ENCODE peak calls at places on chromosomes 2 and 18, in five cellular contexts. One of them, this sample, is unnamed.
A peak's percentile ranks its signal among the peaks of the same experiment; 100 is the strongest.

GRCh38 chr2:101162561-101163330 is 11.6 kb upstream of the TBC1D8 start:
- DNase-seq in HCT116: no peak
- DNase-seq in heart right ventricle: no peak
- DNase-seq in ovary: no peak
- DNase-seq in AG10803: no peak
- DNase-seq in this sample: no peak

GRCh38 chr2:73035899-73036778 is 35.4 kb downstream of the SFXN5 start:
- DNase-seq in HCT116: peak; percentile 16
- DNase-seq in heart right ventricle: no peak
- DNase-seq in ovary: no peak
- DNase-seq in AG10803: no peak
- DNase-seq in this sample: no peak

GRCh38 chr2:234435836-234436481 is 60.9 kb downstream of the ARL4C start:
- DNase-seq in HCT116: no peak
- DNase-seq in heart right ventricle: no peak
- DNase-seq in ovary: no peak
- DNase-seq in AG10803: peak; percentile 34
- DNase-seq in this sample: no peak

GRCh38 chr2:172430671-172431070 is 3.3 kb downstream of the ITGA6 start:
- DNase-seq in HCT116: peak; percentile 78
- DNase-seq in heart right ventricle: no peak
- DNase-seq in ovary: no peak
- DNase-seq in AG10803: no peak
- DNase-seq in this sample: no peak

GRCh38 chr2:25726511-25726910 is 53.1 kb upstream of the DTNB start:
- DNase-seq in HCT116: no peak
- DNase-seq in heart right ventricle: no peak
- DNase-seq in ovary: no peak
- DNase-seq in AG10803: no peak
- DNase-seq in this sample: no peak

GRCh38 chr2:197309369-197310231 is 980 bp downstream of the ANKRD44 start:
- DNase-seq in HCT116: no peak
- DNase-seq in heart right ventricle: peak; percentile 22
- DNase-seq in ovary: peak; percentile 31
- DNase-seq in AG10803: no peak
- DNase-seq in this sample: no peak

GRCh38 chr2:196214156-196214555 is 42.8 kb upstream of the STK17B start:
- DNase-seq in HCT116: no peak
- DNase-seq in heart right ventricle: no peak
- DNase-seq in ovary: no peak
- DNase-seq in AG10803: no peak
- DNase-seq in this sample: no peak

GRCh38 chr2:43372386-43373081 is 146.1 kb upstream of the ZFP36L2 start:
- DNase-seq in HCT116: no peak
- DNase-seq in heart right ventricle: no peak
- DNase-seq in ovary: no peak
- DNase-seq in AG10803: no peak
- DNase-seq in this sample: no peak

GRCh38 chr18:10453885-10454772 is at the start of gene APCDD1:
- DNase-seq in HCT116: no peak
- DNase-seq in heart right ventricle: peak; percentile 67
- DNase-seq in ovary: peak; percentile 92
- DNase-seq in AG10803: no peak
- DNase-seq in this sample: no peak

GRCh38 chr2:210630904-210631560 is 74.6 kb downstream of the CPS1 start:
- DNase-seq in HCT116: no peak
- DNase-seq in heart right ventricle: no peak
- DNase-seq in ovary: no peak
- DNase-seq in AG10803: no peak
- DNase-seq in this sample: no peak

GRCh38 chr2:200255549-200255948 is 50.9 kb upstream of the SPATS2L start:
- DNase-seq in HCT116: no peak
- DNase-seq in heart right ventricle: no peak
- DNase-seq in ovary: no peak
- DNase-seq in AG10803: no peak
- DNase-seq in this sample: no peak

GRCh38 chr18:28086530-28087172 is 90.3 kb downstream of the CDH2 start:
- DNase-seq in HCT116: no peak
- DNase-seq in heart right ventricle: no peak
- DNase-seq in ovary: no peak
- DNase-seq in AG10803: peak; percentile 71
- DNase-seq in this sample: peak; percentile 60

GRCh38 chr2:234960091-234961088 is 8.6 kb downstream of the SH3BP4 start:
- DNase-seq in HCT116: no peak
- DNase-seq in heart right ventricle: peak; percentile 35
- DNase-seq in ovary: peak; percentile 1
- DNase-seq in AG10803: peak; percentile 77
- DNase-seq in this sample: peak; percentile 26

GRCh38 chr2:28835787-28836186 is 25.2 kb downstream of the SPDYA start:
- DNase-seq in HCT116: no peak
- DNase-seq in heart right ventricle: no peak
- DNase-seq in ovary: no peak
- DNase-seq in AG10803: no peak
- DNase-seq in this sample: no peak

GRCh38 chr18:63148449-63149199 is 170.9 kb downstream of the BCL2 start:
- DNase-seq in HCT116: no peak
- DNase-seq in heart right ventricle: no peak
- DNase-seq in ovary: peak; percentile 67
- DNase-seq in AG10803: peak; percentile 91
- DNase-seq in this sample: peak; percentile 69

GRCh38 chr2:11658623-11659475 is 11.1 kb downstream of the NTSR2 start:
- DNase-seq in HCT116: no peak
- DNase-seq in heart right ventricle: no peak
- DNase-seq in ovary: no peak
- DNase-seq in AG10803: no peak
- DNase-seq in this sample: no peak

GRCh38 chr2:80050246-80050645 is 254.3 kb downstream of the LRRTM1 start:
- DNase-seq in HCT116: no peak
- DNase-seq in heart right ventricle: no peak
- DNase-seq in ovary: no peak
- DNase-seq in AG10803: no peak
- DNase-seq in this sample: no peak

GRCh38 chr2:150699208-150699607 is 211.7 kb upstream of the RND3 start:
- DNase-seq in HCT116: no peak
- DNase-seq in heart right ventricle: no peak
- DNase-seq in ovary: no peak
- DNase-seq in AG10803: no peak
- DNase-seq in this sample: no peak

GRCh38 chr2:234341332-234341985 is 155.4 kb downstream of the ARL4C start:
- DNase-seq in HCT116: no peak
- DNase-seq in heart right ventricle: no peak
- DNase-seq in ovary: no peak
- DNase-seq in AG10803: peak; percentile 97
- DNase-seq in this sample: no peak

GRCh38 chr2:37526323-37526722 is 145.1 kb downstream of the CDC42EP3 start:
- DNase-seq in HCT116: no peak
- DNase-seq in heart right ventricle: no peak
- DNase-seq in ovary: no peak
- DNase-seq in AG10803: no peak
- DNase-seq in this sample: peak; percentile 44

GRCh38 chr2:64837925-64838641 is 151.1 kb upstream of the SLC1A4 start:
- DNase-seq in HCT116: peak; percentile 66
- DNase-seq in heart right ventricle: peak; percentile 21
- DNase-seq in ovary: no peak
- DNase-seq in AG10803: peak; percentile 56
- DNase-seq in this sample: peak; percentile 91

GRCh38 chr2:196565982-196566381 is 73.5 kb upstream of the CCDC150 start:
- DNase-seq in HCT116: no peak
- DNase-seq in heart right ventricle: no peak
- DNase-seq in ovary: no peak
- DNase-seq in AG10803: no peak
- DNase-seq in this sample: no peak

GRCh38 chr2:12047761-12048160 is 301.3 kb downstream of the LPIN1 start:
- DNase-seq in HCT116: no peak
- DNase-seq in heart right ventricle: no peak
- DNase-seq in ovary: no peak
- DNase-seq in AG10803: no peak
- DNase-seq in this sample: no peak

GRCh38 chr2:149715005-149715592 is 127.5 kb upstream of the MMADHC start:
- DNase-seq in HCT116: peak; percentile 35
- DNase-seq in heart right ventricle: no peak
- DNase-seq in ovary: no peak
- DNase-seq in AG10803: peak; percentile 61
- DNase-seq in this sample: peak; percentile 67

GRCh38 chr2:47354013-47354816 is 48.7 kb upstream of the MSH2 start:
- DNase-seq in HCT116: no peak
- DNase-seq in heart right ventricle: no peak
- DNase-seq in ovary: no peak
- DNase-seq in AG10803: peak; percentile 17
- DNase-seq in this sample: peak; percentile 80

GRCh38 chr2:226080323-226080722 is 680.8 kb downstream of the NYAP2 start:
- DNase-seq in HCT116: no peak
- DNase-seq in heart right ventricle: no peak
- DNase-seq in ovary: no peak
- DNase-seq in AG10803: peak; percentile 74
- DNase-seq in this sample: peak; percentile 64

GRCh38 chr2:160317113-160318099 is 117.3 kb upstream of the ITGB6 start:
- DNase-seq in HCT116: no peak
- DNase-seq in heart right ventricle: peak; percentile 46
- DNase-seq in ovary: peak; percentile 62
- DNase-seq in AG10803: peak; percentile 76
- DNase-seq in this sample: peak; percentile 59

GRCh38 chr18:51197661-51198424 is at the start of gene MEX3C:
- DNase-seq in HCT116: peak; percentile 97
- DNase-seq in heart right ventricle: peak; percentile 100
- DNase-seq in ovary: peak; percentile 99
- DNase-seq in AG10803: peak; percentile 99
- DNase-seq in this sample: peak; percentile 98
- TF ChIP-seq CTCF in HCT116: peak; percentile 3
- TF ChIP-seq CTCF in heart right ventricle: no peak
- TF ChIP-seq CTCF in ovary: peak; percentile 36
- TF ChIP-seq CTCF in AG10803: peak; percentile 45
- TF ChIP-seq CTCF in this sample: peak; percentile 12

GRCh38 chr18:49621851-49622351 is 60.0 kb downstream of the LIPG start:
- DNase-seq in HCT116: no peak
- DNase-seq in heart right ventricle: no peak
- DNase-seq in ovary: no peak
- DNase-seq in AG10803: no peak
- DNase-seq in this sample: no peak

GRCh38 chr18:49618741-49619392 is 57.0 kb downstream of the LIPG start:
- DNase-seq in HCT116: no peak
- DNase-seq in heart right ventricle: no peak
- DNase-seq in ovary: no peak
- DNase-seq in AG10803: no peak
- DNase-seq in this sample: no peak

GRCh38 chr18:49621301-49621700 is 59.4 kb downstream of the LIPG start:
- DNase-seq in HCT116: no peak
- DNase-seq in heart right ventricle: no peak
- DNase-seq in ovary: no peak
- DNase-seq in AG10803: no peak
- DNase-seq in this sample: no peak

GRCh38 chr18:49617846-49618245 is 56.0 kb downstream of the LIPG start:
- DNase-seq in HCT116: no peak
- DNase-seq in heart right ventricle: no peak
- DNase-seq in ovary: no peak
- DNase-seq in AG10803: no peak
- DNase-seq in this sample: no peak

DNA sequence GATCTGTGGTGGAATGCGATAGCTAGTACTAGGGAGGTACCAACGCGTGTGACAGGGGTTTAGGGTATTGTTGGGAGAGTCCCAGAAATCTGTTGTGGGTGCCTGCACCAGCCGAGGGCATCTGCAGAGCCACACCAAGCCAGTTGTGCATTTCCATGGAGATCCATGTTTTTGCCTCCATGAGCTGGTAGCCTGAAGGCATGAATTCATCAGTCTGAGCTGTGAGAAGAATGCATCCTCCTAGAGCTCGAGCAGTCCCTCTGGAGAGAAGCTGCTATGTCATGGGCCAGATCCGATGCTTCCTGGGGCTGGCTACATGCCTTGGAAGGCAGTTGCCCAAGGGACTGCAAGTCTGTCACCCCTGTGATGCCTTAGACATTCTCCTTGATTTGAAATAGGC is 57.9 kb downstream of the LIPG start:
- DNase-seq in HCT116: no peak
- DNase-seq in heart right ventricle: no peak
- DNase-seq in ovary: no peak
- DNase-seq in AG10803: peak; percentile 6
- DNase-seq in this sample: no peak
- TF ChIP-seq CTCF in HCT116: no peak
- TF ChIP-seq CTCF in heart right ventricle: no peak
- TF ChIP-seq CTCF in ovary: no peak
- TF ChIP-seq CTCF in AG10803: no peak
- TF ChIP-seq CTCF in this sample: no peak

GRCh38 chr2:241702155-241702404 is 241 bp downstream of the ING5 start:
- DNase-seq in HCT116: no peak
- DNase-seq in heart right ventricle: no peak
- DNase-seq in ovary: no peak
- DNase-seq in AG10803: no peak
- DNase-seq in this sample: peak; percentile 69

GRCh38 chr2:241701405-241702154 is at the start of gene ING5:
- DNase-seq in HCT116: peak; percentile 77
- DNase-seq in heart right ventricle: peak; percentile 95
- DNase-seq in ovary: peak; percentile 98
- DNase-seq in AG10803: peak; percentile 92
- DNase-seq in this sample: peak; percentile 84

GRCh38 chr2:241702405-241703127 is 727 bp downstream of the ING5 start:
- DNase-seq in HCT116: peak; percentile 59
- DNase-seq in heart right ventricle: peak; percentile 76
- DNase-seq in ovary: peak; percentile 91
- DNase-seq in AG10803: peak; percentile 70
- DNase-seq in this sample: no peak

GRCh38 chr2:241701155-241701404 is 759 bp upstream of the ING5 start:
- DNase-seq in HCT116: no peak
- DNase-seq in heart right ventricle: no peak
- DNase-seq in ovary: no peak
- DNase-seq in AG10803: peak; percentile 76
- DNase-seq in this sample: peak; percentile 72

GRCh38 chr2:241703128-241703604 is 1.3 kb downstream of the ING5 start:
- DNase-seq in HCT116: no peak
- DNase-seq in heart right ventricle: no peak
- DNase-seq in ovary: peak; percentile 49
- DNase-seq in AG10803: peak; percentile 24
- DNase-seq in this sample: peak; percentile 22
- TF ChIP-seq CTCF in HCT116: no peak
- TF ChIP-seq CTCF in heart right ventricle: no peak
- TF ChIP-seq CTCF in ovary: no peak
- TF ChIP-seq CTCF in AG10803: peak; percentile 12
- TF ChIP-seq CTCF in this sample: no peak

GRCh38 chr2:24021122-24021998 is 11.5 kb downstream of the MFSD2B start:
- DNase-seq in HCT116: no peak
- DNase-seq in heart right ventricle: no peak
- DNase-seq in ovary: no peak
- DNase-seq in AG10803: no peak
- DNase-seq in this sample: no peak
- TF ChIP-seq CTCF in HCT116: peak; percentile 57
- TF ChIP-seq CTCF in heart right ventricle: no peak
- TF ChIP-seq CTCF in ovary: no peak
- TF ChIP-seq CTCF in AG10803: peak; percentile 23
- TF ChIP-seq CTCF in this sample: peak; percentile 22

DNA sequence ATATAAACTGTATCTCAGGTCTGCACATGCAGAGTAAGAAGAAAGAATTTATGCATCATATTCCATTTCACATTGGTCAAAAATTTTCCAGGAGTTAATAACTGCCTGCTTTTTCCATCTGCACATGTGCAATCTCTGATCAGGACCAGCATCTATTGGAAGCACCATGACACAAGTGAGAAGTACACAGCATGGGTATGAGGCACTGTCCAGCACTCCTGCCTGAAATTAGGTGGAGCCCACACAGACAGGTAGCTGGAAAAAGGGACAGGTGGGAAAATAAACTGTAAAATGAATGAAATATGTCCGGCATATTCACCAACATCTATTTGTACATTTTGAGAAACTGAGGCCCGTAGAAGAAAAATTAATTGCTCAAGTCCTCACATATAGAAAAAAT is 609.2 kb upstream of the NXPH2 start:
- DNase-seq in HCT116: no peak
- DNase-seq in heart right ventricle: no peak
- DNase-seq in ovary: no peak
- DNase-seq in AG10803: no peak
- DNase-seq in this sample: no peak
- TF ChIP-seq CTCF in HCT116: no peak
- TF ChIP-seq CTCF in heart right ventricle: no peak
- TF ChIP-seq CTCF in ovary: no peak
- TF ChIP-seq CTCF in AG10803: no peak
- TF ChIP-seq CTCF in this sample: no peak

This sample was measured in fibroblast of mammary gland.